ENCODE peak calls at places on chromosomes 16 and 17, in ten cellular contexts. One of them, this sample, is unnamed.

GRCh38 chr16:75566889-75567255 is 693 bp downstream of the GABARAPL2 start:
- DNase-seq in astrocyte of the cerebellum: no peak
- DNase-seq in Peyer's patch: no peak
- DNase-seq in GM04504: no peak
- DNase-seq in HEK293T: peak
- DNase-seq in EH: peak
- DNase-seq in stimulated activated effector memory CD8-positive, alpha-beta T cell treated with anti-CD3 and anti-CD28 coated beads, Interleukin-12 subunit alpha, Interleukin-12 subunit beta, amount 100 ng/mL, for 72 hours: no peak
- DNase-seq in Ammon's horn: no peak
- DNase-seq in WTC11: peak
- DNase-seq in NCI-H460: no peak
- DNase-seq in this sample: no peak

GRCh38 chr17:1774390-1775176 is 12.7 kb downstream of the SERPINF1 start:
- DNase-seq in astrocyte of the cerebellum: no peak
- DNase-seq in Peyer's patch: no peak
- DNase-seq in GM04504: no peak
- DNase-seq in HEK293T: no peak
- DNase-seq in EH: no peak
- DNase-seq in stimulated activated effector memory CD8-positive, alpha-beta T cell treated with anti-CD3 and anti-CD28 coated beads, Interleukin-12 subunit alpha, Interleukin-12 subunit beta, amount 100 ng/mL, for 72 hours: no peak
- DNase-seq in Ammon's horn: no peak
- DNase-seq in WTC11: no peak
- DNase-seq in NCI-H460: no peak
- DNase-seq in this sample: no peak

GRCh38 chr17:74569392-74570003 is 2.2 kb upstream of the CD300H start:
- DNase-seq in astrocyte of the cerebellum: peak
- DNase-seq in Peyer's patch: no peak
- DNase-seq in GM04504: peak
- DNase-seq in HEK293T: no peak
- DNase-seq in EH: peak
- DNase-seq in stimulated activated effector memory CD8-positive, alpha-beta T cell treated with anti-CD3 and anti-CD28 coated beads, Interleukin-12 subunit alpha, Interleukin-12 subunit beta, amount 100 ng/mL, for 72 hours: no peak
- DNase-seq in Ammon's horn: peak
- DNase-seq in WTC11: no peak
- DNase-seq in NCI-H460: peak
- DNase-seq in this sample: peak

GRCh38 chr16:66357523-66357928 is 9.0 kb upstream of the CDH5 start:
- DNase-seq in astrocyte of the cerebellum: peak
- DNase-seq in Peyer's patch: peak
- DNase-seq in GM04504: peak
- DNase-seq in HEK293T: peak
- DNase-seq in EH: peak
- DNase-seq in stimulated activated effector memory CD8-positive, alpha-beta T cell treated with anti-CD3 and anti-CD28 coated beads, Interleukin-12 subunit alpha, Interleukin-12 subunit beta, amount 100 ng/mL, for 72 hours: no peak
- DNase-seq in Ammon's horn: peak
- DNase-seq in WTC11: peak
- DNase-seq in NCI-H460: peak
- DNase-seq in this sample: peak

GRCh38 chr16:31357324-31358156 is 2.6 kb downstream of the ITGAX start:
- DNase-seq in astrocyte of the cerebellum: no peak
- DNase-seq in Peyer's patch: peak
- DNase-seq in GM04504: no peak
- DNase-seq in HEK293T: no peak
- DNase-seq in EH: no peak
- DNase-seq in stimulated activated effector memory CD8-positive, alpha-beta T cell treated with anti-CD3 and anti-CD28 coated beads, Interleukin-12 subunit alpha, Interleukin-12 subunit beta, amount 100 ng/mL, for 72 hours: no peak
- DNase-seq in Ammon's horn: peak
- DNase-seq in WTC11: no peak
- DNase-seq in NCI-H460: no peak
- DNase-seq in this sample: no peak

GRCh38 chr16:81629032-81629802 is 149.9 kb upstream of the PLCG2 start:
- DNase-seq in astrocyte of the cerebellum: no peak
- DNase-seq in Peyer's patch: no peak
- DNase-seq in GM04504: no peak
- DNase-seq in HEK293T: no peak
- DNase-seq in EH: no peak
- DNase-seq in stimulated activated effector memory CD8-positive, alpha-beta T cell treated with anti-CD3 and anti-CD28 coated beads, Interleukin-12 subunit alpha, Interleukin-12 subunit beta, amount 100 ng/mL, for 72 hours: no peak
- DNase-seq in Ammon's horn: no peak
- DNase-seq in WTC11: no peak
- DNase-seq in NCI-H460: no peak
- DNase-seq in this sample: no peak

GRCh38 chr17:836154-836553 is 54.0 kb downstream of the MRM3 start:
- DNase-seq in astrocyte of the cerebellum: peak
- DNase-seq in Peyer's patch: no peak
- DNase-seq in GM04504: peak
- DNase-seq in HEK293T: no peak
- DNase-seq in EH: peak
- DNase-seq in stimulated activated effector memory CD8-positive, alpha-beta T cell treated with anti-CD3 and anti-CD28 coated beads, Interleukin-12 subunit alpha, Interleukin-12 subunit beta, amount 100 ng/mL, for 72 hours: no peak
- DNase-seq in Ammon's horn: no peak
- DNase-seq in WTC11: no peak
- DNase-seq in NCI-H460: no peak
- DNase-seq in this sample: peak

GRCh38 chr17:75540923-75541503 is 15.5 kb downstream of the LLGL2 start:
- DNase-seq in astrocyte of the cerebellum: no peak
- DNase-seq in Peyer's patch: no peak
- DNase-seq in GM04504: no peak
- DNase-seq in HEK293T: no peak
- DNase-seq in EH: no peak
- DNase-seq in stimulated activated effector memory CD8-positive, alpha-beta T cell treated with anti-CD3 and anti-CD28 coated beads, Interleukin-12 subunit alpha, Interleukin-12 subunit beta, amount 100 ng/mL, for 72 hours: no peak
- DNase-seq in Ammon's horn: no peak
- DNase-seq in WTC11: no peak
- DNase-seq in NCI-H460: no peak
- DNase-seq in this sample: no peak

GRCh38 chr16:60041671-60042070 is 1307.6 kb upstream of the GOT2 start:
- DNase-seq in astrocyte of the cerebellum: no peak
- DNase-seq in Peyer's patch: no peak
- DNase-seq in GM04504: no peak
- DNase-seq in HEK293T: no peak
- DNase-seq in EH: no peak
- DNase-seq in stimulated activated effector memory CD8-positive, alpha-beta T cell treated with anti-CD3 and anti-CD28 coated beads, Interleukin-12 subunit alpha, Interleukin-12 subunit beta, amount 100 ng/mL, for 72 hours: no peak
- DNase-seq in Ammon's horn: no peak
- DNase-seq in WTC11: no peak
- DNase-seq in NCI-H460: peak
- DNase-seq in this sample: no peak

GRCh38 chr17:41959336-41960095 is 7.1 kb upstream of the CNP start:
- DNase-seq in astrocyte of the cerebellum: peak
- DNase-seq in Peyer's patch: no peak
- DNase-seq in GM04504: no peak
- DNase-seq in HEK293T: peak
- DNase-seq in EH: peak
- DNase-seq in stimulated activated effector memory CD8-positive, alpha-beta T cell treated with anti-CD3 and anti-CD28 coated beads, Interleukin-12 subunit alpha, Interleukin-12 subunit beta, amount 100 ng/mL, for 72 hours: no peak
- DNase-seq in Ammon's horn: peak
- DNase-seq in WTC11: peak
- DNase-seq in NCI-H460: peak
- DNase-seq in this sample: peak

GRCh38 chr17:5434984-5435383 is 4.0 kb downstream of the C1QBP start:
- DNase-seq in astrocyte of the cerebellum: no peak
- DNase-seq in Peyer's patch: no peak
- DNase-seq in GM04504: no peak
- DNase-seq in HEK293T: no peak
- DNase-seq in EH: no peak
- DNase-seq in stimulated activated effector memory CD8-positive, alpha-beta T cell treated with anti-CD3 and anti-CD28 coated beads, Interleukin-12 subunit alpha, Interleukin-12 subunit beta, amount 100 ng/mL, for 72 hours: no peak
- DNase-seq in Ammon's horn: peak
- DNase-seq in WTC11: no peak
- DNase-seq in NCI-H460: no peak
- DNase-seq in this sample: no peak

GRCh38 chr16:72061564-72061963 is 1.5 kb upstream of the HPR start:
- DNase-seq in astrocyte of the cerebellum: no peak
- DNase-seq in Peyer's patch: no peak
- DNase-seq in GM04504: no peak
- DNase-seq in HEK293T: no peak
- DNase-seq in EH: no peak
- DNase-seq in stimulated activated effector memory CD8-positive, alpha-beta T cell treated with anti-CD3 and anti-CD28 coated beads, Interleukin-12 subunit alpha, Interleukin-12 subunit beta, amount 100 ng/mL, for 72 hours: no peak
- DNase-seq in Ammon's horn: no peak
- DNase-seq in WTC11: no peak
- DNase-seq in NCI-H460: no peak
- DNase-seq in this sample: no peak

GRCh38 chr16:1154887-1155331 is 2.0 kb downstream of the CACNA1H start:
- DNase-seq in astrocyte of the cerebellum: no peak
- DNase-seq in Peyer's patch: no peak
- DNase-seq in GM04504: no peak
- DNase-seq in HEK293T: no peak
- DNase-seq in EH: no peak
- DNase-seq in stimulated activated effector memory CD8-positive, alpha-beta T cell treated with anti-CD3 and anti-CD28 coated beads, Interleukin-12 subunit alpha, Interleukin-12 subunit beta, amount 100 ng/mL, for 72 hours: no peak
- DNase-seq in Ammon's horn: no peak
- DNase-seq in WTC11: no peak
- DNase-seq in NCI-H460: no peak
- DNase-seq in this sample: no peak

GRCh38 chr17:9522074-9522473 is 53.5 kb downstream of the STX8 start:
- DNase-seq in astrocyte of the cerebellum: peak
- DNase-seq in Peyer's patch: no peak
- DNase-seq in GM04504: no peak
- DNase-seq in HEK293T: peak
- DNase-seq in EH: peak
- DNase-seq in stimulated activated effector memory CD8-positive, alpha-beta T cell treated with anti-CD3 and anti-CD28 coated beads, Interleukin-12 subunit alpha, Interleukin-12 subunit beta, amount 100 ng/mL, for 72 hours: no peak
- DNase-seq in Ammon's horn: peak
- DNase-seq in WTC11: no peak
- DNase-seq in NCI-H460: peak
- DNase-seq in this sample: peak

GRCh38 chr17:78600181-78600651 is 23.0 kb upstream of the DNAH17 start:
- DNase-seq in astrocyte of the cerebellum: peak
- DNase-seq in Peyer's patch: no peak
- DNase-seq in GM04504: no peak
- DNase-seq in HEK293T: no peak
- DNase-seq in EH: no peak
- DNase-seq in stimulated activated effector memory CD8-positive, alpha-beta T cell treated with anti-CD3 and anti-CD28 coated beads, Interleukin-12 subunit alpha, Interleukin-12 subunit beta, amount 100 ng/mL, for 72 hours: no peak
- DNase-seq in Ammon's horn: no peak
- DNase-seq in WTC11: no peak
- DNase-seq in NCI-H460: no peak
- DNase-seq in this sample: no peak

GRCh38 chr17:7844292-7845154 is 10.3 kb upstream of the TMEM88 start:
- DNase-seq in astrocyte of the cerebellum: peak
- DNase-seq in Peyer's patch: peak
- DNase-seq in GM04504: peak
- DNase-seq in HEK293T: peak
- DNase-seq in EH: peak
- DNase-seq in stimulated activated effector memory CD8-positive, alpha-beta T cell treated with anti-CD3 and anti-CD28 coated beads, Interleukin-12 subunit alpha, Interleukin-12 subunit beta, amount 100 ng/mL, for 72 hours: peak
- DNase-seq in Ammon's horn: peak
- DNase-seq in WTC11: peak
- DNase-seq in NCI-H460: peak
- DNase-seq in this sample: no peak

GRCh38 chr17:7060165-7060890 is 16.4 kb upstream of the SLC16A11 start:
- DNase-seq in astrocyte of the cerebellum: peak
- DNase-seq in Peyer's patch: no peak
- DNase-seq in GM04504: no peak
- DNase-seq in HEK293T: no peak
- DNase-seq in EH: no peak
- DNase-seq in stimulated activated effector memory CD8-positive, alpha-beta T cell treated with anti-CD3 and anti-CD28 coated beads, Interleukin-12 subunit alpha, Interleukin-12 subunit beta, amount 100 ng/mL, for 72 hours: peak
- DNase-seq in Ammon's horn: no peak
- DNase-seq in WTC11: no peak
- DNase-seq in NCI-H460: peak
- DNase-seq in this sample: no peak

GRCh38 chr16:66859397-66860068 is 15.3 kb downstream of the CA7 start:
- DNase-seq in astrocyte of the cerebellum: no peak
- DNase-seq in Peyer's patch: no peak
- DNase-seq in GM04504: no peak
- DNase-seq in HEK293T: no peak
- DNase-seq in EH: no peak
- DNase-seq in stimulated activated effector memory CD8-positive, alpha-beta T cell treated with anti-CD3 and anti-CD28 coated beads, Interleukin-12 subunit alpha, Interleukin-12 subunit beta, amount 100 ng/mL, for 72 hours: no peak
- DNase-seq in Ammon's horn: no peak
- DNase-seq in WTC11: no peak
- DNase-seq in NCI-H460: no peak
- DNase-seq in this sample: no peak

GRCh38 chr16:84423416-84423837 is 55.1 kb downstream of the ATP2C2 start:
- DNase-seq in astrocyte of the cerebellum: no peak
- DNase-seq in Peyer's patch: no peak
- DNase-seq in GM04504: no peak
- DNase-seq in HEK293T: peak
- DNase-seq in EH: peak
- DNase-seq in stimulated activated effector memory CD8-positive, alpha-beta T cell treated with anti-CD3 and anti-CD28 coated beads, Interleukin-12 subunit alpha, Interleukin-12 subunit beta, amount 100 ng/mL, for 72 hours: no peak
- DNase-seq in Ammon's horn: peak
- DNase-seq in WTC11: no peak
- DNase-seq in NCI-H460: peak
- DNase-seq in this sample: peak

GRCh38 chr16:97822-98221 is 19.8 kb downstream of the MPG start:
- DNase-seq in astrocyte of the cerebellum: no peak
- DNase-seq in Peyer's patch: no peak
- DNase-seq in GM04504: no peak
- DNase-seq in HEK293T: no peak
- DNase-seq in EH: peak
- DNase-seq in stimulated activated effector memory CD8-positive, alpha-beta T cell treated with anti-CD3 and anti-CD28 coated beads, Interleukin-12 subunit alpha, Interleukin-12 subunit beta, amount 100 ng/mL, for 72 hours: no peak
- DNase-seq in Ammon's horn: no peak
- DNase-seq in WTC11: no peak
- DNase-seq in NCI-H460: no peak
- DNase-seq in this sample: no peak

GRCh38 chr16:17375388-17376304 is 95.1 kb downstream of the XYLT1 start:
- DNase-seq in astrocyte of the cerebellum: no peak
- DNase-seq in Peyer's patch: peak
- DNase-seq in GM04504: no peak
- DNase-seq in HEK293T: no peak
- DNase-seq in EH: peak
- DNase-seq in stimulated activated effector memory CD8-positive, alpha-beta T cell treated with anti-CD3 and anti-CD28 coated beads, Interleukin-12 subunit alpha, Interleukin-12 subunit beta, amount 100 ng/mL, for 72 hours: no peak
- DNase-seq in Ammon's horn: no peak
- DNase-seq in WTC11: no peak
- DNase-seq in NCI-H460: no peak
- DNase-seq in this sample: no peak

GRCh38 chr17:9900744-9901143 is 4.3 kb downstream of the RCVRN start:
- DNase-seq in astrocyte of the cerebellum: peak
- DNase-seq in Peyer's patch: no peak
- DNase-seq in GM04504: peak
- DNase-seq in HEK293T: no peak
- DNase-seq in EH: peak
- DNase-seq in stimulated activated effector memory CD8-positive, alpha-beta T cell treated with anti-CD3 and anti-CD28 coated beads, Interleukin-12 subunit alpha, Interleukin-12 subunit beta, amount 100 ng/mL, for 72 hours: no peak
- DNase-seq in Ammon's horn: no peak
- DNase-seq in WTC11: no peak
- DNase-seq in NCI-H460: no peak
- DNase-seq in this sample: no peak

GRCh38 chr17:39966771-39967170 is 4.0 kb downstream of the GSDMA start:
- DNase-seq in astrocyte of the cerebellum: no peak
- DNase-seq in Peyer's patch: no peak
- DNase-seq in GM04504: no peak
- DNase-seq in HEK293T: no peak
- DNase-seq in EH: no peak
- DNase-seq in stimulated activated effector memory CD8-positive, alpha-beta T cell treated with anti-CD3 and anti-CD28 coated beads, Interleukin-12 subunit alpha, Interleukin-12 subunit beta, amount 100 ng/mL, for 72 hours: no peak
- DNase-seq in Ammon's horn: no peak
- DNase-seq in WTC11: no peak
- DNase-seq in NCI-H460: no peak
- DNase-seq in this sample: no peak

GRCh38 chr17:57666198-57666870 is 78.8 kb downstream of the CCDC182 start:
- DNase-seq in astrocyte of the cerebellum: no peak
- DNase-seq in Peyer's patch: no peak
- DNase-seq in GM04504: no peak
- DNase-seq in HEK293T: no peak
- DNase-seq in EH: no peak
- DNase-seq in stimulated activated effector memory CD8-positive, alpha-beta T cell treated with anti-CD3 and anti-CD28 coated beads, Interleukin-12 subunit alpha, Interleukin-12 subunit beta, amount 100 ng/mL, for 72 hours: no peak
- DNase-seq in Ammon's horn: no peak
- DNase-seq in WTC11: no peak
- DNase-seq in NCI-H460: no peak
- DNase-seq in this sample: no peak

GRCh38 chr16:75202069-75202590 is 4.8 kb downstream of the CTRB2 start:
- DNase-seq in astrocyte of the cerebellum: no peak
- DNase-seq in Peyer's patch: peak
- DNase-seq in GM04504: no peak
- DNase-seq in HEK293T: no peak
- DNase-seq in EH: no peak
- DNase-seq in stimulated activated effector memory CD8-positive, alpha-beta T cell treated with anti-CD3 and anti-CD28 coated beads, Interleukin-12 subunit alpha, Interleukin-12 subunit beta, amount 100 ng/mL, for 72 hours: no peak
- DNase-seq in Ammon's horn: no peak
- DNase-seq in WTC11: peak
- DNase-seq in NCI-H460: no peak
- DNase-seq in this sample: no peak

GRCh38 chr17:67055811-67056745 is 11.7 kb downstream of the CACNG1 start:
- DNase-seq in astrocyte of the cerebellum: no peak
- DNase-seq in Peyer's patch: peak
- DNase-seq in GM04504: no peak
- DNase-seq in HEK293T: no peak
- DNase-seq in EH: no peak
- DNase-seq in stimulated activated effector memory CD8-positive, alpha-beta T cell treated with anti-CD3 and anti-CD28 coated beads, Interleukin-12 subunit alpha, Interleukin-12 subunit beta, amount 100 ng/mL, for 72 hours: no peak
- DNase-seq in Ammon's horn: no peak
- DNase-seq in WTC11: no peak
- DNase-seq in NCI-H460: no peak
- DNase-seq in this sample: no peak

GRCh38 chr17:48618366-48618896 is 3.3 kb upstream of the HOXB8 start:
- DNase-seq in astrocyte of the cerebellum: peak
- DNase-seq in Peyer's patch: peak
- DNase-seq in GM04504: no peak
- DNase-seq in HEK293T: peak
- DNase-seq in EH: peak
- DNase-seq in stimulated activated effector memory CD8-positive, alpha-beta T cell treated with anti-CD3 and anti-CD28 coated beads, Interleukin-12 subunit alpha, Interleukin-12 subunit beta, amount 100 ng/mL, for 72 hours: peak
- DNase-seq in Ammon's horn: peak
- DNase-seq in WTC11: peak
- DNase-seq in NCI-H460: peak
- DNase-seq in this sample: peak

GRCh38 chr16:75062135-75062943 is 54.2 kb downstream of the LDHD start:
- DNase-seq in astrocyte of the cerebellum: no peak
- DNase-seq in Peyer's patch: no peak
- DNase-seq in GM04504: no peak
- DNase-seq in HEK293T: no peak
- DNase-seq in EH: no peak
- DNase-seq in stimulated activated effector memory CD8-positive, alpha-beta T cell treated with anti-CD3 and anti-CD28 coated beads, Interleukin-12 subunit alpha, Interleukin-12 subunit beta, amount 100 ng/mL, for 72 hours: no peak
- DNase-seq in Ammon's horn: no peak
- DNase-seq in WTC11: no peak
- DNase-seq in NCI-H460: no peak
- DNase-seq in this sample: no peak